ENCODE peak calls at places on chromosomes 5 and 9, in four cellular contexts. F, W, O and I are unnamed samples. For H3K4me1, the result is how much of the 10 kb centered on the place peaks cover.

GRCh38 chr5:163565492-163565891 is 60.1 kb downstream of the MAT2B start:
- DNase-seq in F (no peak), W (no peak), O (no peak), I (no peak)

GRCh38 chr9:127411122-127411521 is 13.1 kb upstream of the ZNF79 start:
- DNase-seq in F (no peak), W (no peak), O (no peak), I (no peak)

GRCh38 chr5:1827410-1828397 is 26.5 kb downstream of the NDUFS6 start:
- DNase-seq in F (no peak), W (peak), O (no peak), I (peak)

GRCh38 chr5:55278778-55279177 is 28.7 kb downstream of the DHX29 start:
- DNase-seq in F (no peak), W (no peak), O (no peak), I (no peak)

GRCh38 chr5:135705230-135705631 is 126.4 kb upstream of the CXCL14 start:
- DNase-seq in F (no peak), W (no peak), O (no peak), I (no peak)

GRCh38 chr5:137218471-137218870 is 280.7 kb downstream of the SPOCK1 start:
- DNase-seq in F (no peak), W (no peak), O (no peak), I (no peak)

GRCh38 chr9:121201045-121201737 is 478 bp downstream of the RAB14 start:
- DNase-seq in F (no peak), W (peak), O (no peak), I (peak)

GRCh38 chr5:57032151-57032551 is 80.2 kb upstream of the MIER3 start:
- DNase-seq in F (no peak), W (no peak), O (no peak), I (no peak)

GRCh38 chr5:180605554-180606214 is 14.4 kb upstream of the SCGB3A1 start:
- DNase-seq in F (no peak), W (no peak), O (peak), I (peak)

GRCh38 chr5:54673523-54674225 is 156.1 kb downstream of the SNX18 start:
- DNase-seq in F (no peak), W (no peak), O (no peak), I (peak)

GRCh38 chr5:138900281-138900965 is 25.3 kb upstream of the LRRTM2 start:
- DNase-seq in F (no peak), W (no peak), O (no peak), I (no peak)

GRCh38 chr9:111362526-111362925 is 32.5 kb upstream of the OR2K2 start:
- DNase-seq in F (no peak), W (no peak), O (no peak), I (no peak)

GRCh38 chr9:134575817-134576176 is 65.8 kb upstream of the COL5A1 start:
- DNase-seq in F (no peak), W (no peak), O (no peak), I (no peak)

GRCh38 chr5:140251527-140251973 is 51.4 kb downstream of the PFDN1 start:
- DNase-seq in F (no peak), W (no peak), O (no peak), I (peak)

GRCh38 chr5:107476783-107477182 is 194.0 kb downstream of the EFNA5 start:
- DNase-seq in F (no peak), W (no peak), O (no peak), I (no peak)

GRCh38 chr5:66009277-66009676 is 82.9 kb downstream of the ERBIN start:
- DNase-seq in F (no peak), W (no peak), O (no peak), I (no peak)
- H3K27ac ChIP-seq in F (no peak), W (no peak), O (no peak), I (no peak)

DNA sequence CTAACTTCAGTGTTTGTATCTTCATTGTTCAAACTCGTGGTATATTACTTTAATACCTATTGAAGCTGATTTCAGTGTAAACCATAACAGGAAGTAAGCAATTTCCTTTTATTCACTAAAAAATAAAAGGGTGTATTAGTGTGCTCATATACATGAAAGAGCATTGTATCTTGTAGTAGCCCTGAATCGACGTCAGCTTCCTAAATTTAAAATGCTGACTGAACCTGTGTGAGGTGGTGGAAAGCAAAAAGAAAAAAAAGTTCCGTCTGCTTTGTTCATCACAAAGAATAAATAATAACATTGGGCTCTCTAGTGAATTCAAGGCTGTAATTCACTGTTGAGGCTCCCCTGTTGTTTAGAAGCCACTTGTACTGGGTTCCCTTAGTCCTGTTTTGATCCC is 11.5 kb downstream of the SMARCA2 start:
- DNase-seq in F (no peak), W (no peak), O (no peak), I (peak)
- H3K4me1 ChIP-seq in F (under half), W (half or more), O (under half), I (half or more)

DNA sequence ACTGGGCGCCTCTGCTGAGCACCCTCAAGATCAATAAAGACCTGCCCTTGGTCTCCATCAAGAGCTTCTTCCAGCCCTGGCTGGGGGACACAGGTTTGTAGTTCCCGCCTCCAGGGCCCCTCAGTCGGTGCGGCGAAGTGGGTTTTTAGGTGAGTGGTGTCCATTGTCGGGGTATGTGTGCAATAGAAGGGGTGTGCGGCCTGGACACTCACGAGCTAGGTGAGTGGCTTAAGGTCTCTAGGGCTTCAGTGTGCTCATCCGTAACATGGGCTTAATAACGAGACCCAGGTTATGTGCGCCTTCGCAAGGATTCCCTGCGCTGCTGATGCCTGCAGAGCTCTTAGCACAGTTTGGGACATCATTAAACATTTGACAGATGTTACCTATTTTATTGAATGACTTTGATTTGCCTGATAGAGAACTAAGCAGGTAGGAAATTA is 656 bp downstream of the CEP78 start:
- DNase-seq in F (no peak), W (no peak), O (no peak), I (no peak)
- H3K27ac ChIP-seq in F (peak), W (peak), O (peak), I (peak)

DNA sequence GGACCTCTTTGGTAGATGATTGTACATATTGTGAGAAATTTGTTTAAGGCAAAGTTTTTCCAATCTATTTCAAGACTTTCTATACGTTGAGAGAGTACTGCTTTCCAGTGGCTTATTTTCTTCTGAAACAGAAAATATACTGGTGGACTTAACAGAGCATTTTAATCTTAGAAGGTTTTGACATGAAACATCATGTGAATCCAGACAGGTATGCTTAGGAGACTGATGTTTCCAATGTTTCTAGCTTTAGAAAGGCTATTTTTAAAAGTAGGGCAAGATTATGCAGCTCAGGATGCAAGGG is 71.0 kb downstream of the PIK3R1 start:
- DNase-seq in F (no peak), W (no peak), O (no peak), I (no peak)
- H3K4me1 ChIP-seq in F (under half), W (under half), O (under half), I (half or more)

GRCh38 chr5:124602925-124603650 is 143.4 kb downstream of the ZNF608 start:
- DNase-seq in F (no peak), W (no peak), O (no peak), I (no peak)
- H3K27ac ChIP-seq in F (no peak), W (no peak), O (no peak), I (no peak)

GRCh38 chr9:36135791-36136276 is 699 bp upstream of the GLIPR2 start:
- DNase-seq in F (no peak), W (no peak), O (no peak), I (no peak)
- H3K4me1 ChIP-seq in F (under half), W (under half), O (under half), I (under half)

DNA sequence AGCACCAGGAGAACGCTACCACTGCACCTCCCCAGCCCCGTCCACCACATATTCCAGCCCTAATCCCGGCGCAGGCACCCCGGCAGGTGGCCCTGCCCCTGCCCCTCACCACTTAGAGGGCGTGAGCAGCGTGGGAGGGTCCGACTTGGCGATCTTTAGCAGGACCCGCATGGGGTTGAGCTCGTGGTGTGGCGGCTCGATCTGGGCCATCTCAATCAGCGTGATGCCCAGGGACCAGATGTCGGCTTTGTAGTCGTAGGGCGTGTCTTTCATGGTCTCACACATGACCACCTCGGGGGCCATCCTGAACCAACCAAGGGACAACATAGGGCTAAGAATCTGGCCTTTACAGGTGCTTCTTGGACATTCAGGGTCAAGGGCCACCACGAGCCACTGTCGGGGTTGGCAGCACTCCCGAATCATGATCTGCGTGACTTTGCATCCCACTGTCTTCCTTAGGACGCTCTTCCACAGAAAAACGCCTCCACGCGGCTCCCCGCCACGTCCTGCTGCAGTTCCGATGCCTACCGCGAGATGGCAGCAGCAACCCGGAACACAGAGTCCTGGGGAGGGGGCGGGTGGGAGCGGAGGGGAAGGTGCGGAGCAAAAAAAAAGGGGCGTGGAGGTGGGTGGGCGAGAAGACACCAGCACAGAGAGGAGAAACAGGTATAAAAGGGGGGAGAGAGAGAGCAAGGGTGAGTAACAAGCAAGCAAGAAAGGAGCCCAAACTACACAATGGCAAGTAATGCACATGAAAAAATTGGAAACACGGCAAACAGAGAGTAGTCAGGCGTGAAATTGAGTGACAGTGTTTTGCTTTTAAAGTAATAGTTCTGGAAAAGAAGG is 81.3 kb downstream of the STK10 start:
- DNase-seq in F (peak), W (peak), O (no peak), I (peak)
- H3K27ac ChIP-seq in F (no peak), W (peak), O (no peak), I (peak)